ENCODE peak calls at places on chromosomes 4 and X, in six cellular contexts. K is activated effector memory CD4-positive, alpha-beta T cell treated with anti-CD3 and anti-CD28 coated beads, Interleukin-2, amount 50 U/mL, for 16 hours; Z is stimulated activated naive CD8-positive, alpha-beta T cell treated with anti-CD3 and anti-CD28 coated beads, Interleukin-15, Interleukin-2, amounts not matched to agents 100 U/mL and 50 U/mL, for 24 hours; T is AG09319; G is Peyer's patch; D is adrenal gland. Y is an unnamed sample.

GRCh38 chr4:42360158-42360557 is 37.1 kb upstream of the SHISA3 start:
- DNase-seq in K (no peak), Z (no peak), T (no peak), G (no peak), D (no peak), Y (no peak)

GRCh38 chr4:169823685-169824084 is 65.9 kb upstream of the HPF1 start:
- DNase-seq in K (no peak), Z (peak; percentile 10), T (peak; percentile 1), G (no peak), D (peak; percentile 32), Y (no peak)

GRCh38 chr4:126532527-126532926 is 1100.2 kb upstream of the INTU start:
- DNase-seq in K (no peak), Z (no peak), T (no peak), G (no peak), D (no peak), Y (no peak)

GRCh38 chr4:139815646-139816601 is 150.3 kb downstream of the MGST2 start:
- DNase-seq in K (no peak), Z (peak; percentile 7), T (peak; percentile 20), G (no peak), D (peak; percentile 78), Y (no peak)

GRCh38 chr4:74900862-74901261 is 32.1 kb upstream of the PARM1 start:
- DNase-seq in K (no peak), Z (no peak), T (no peak), G (no peak), D (no peak), Y (no peak)

GRCh38 chrX:9902651-9903050 is 64.5 kb upstream of the CLDN34 start:
- DNase-seq in K (no peak), Z (no peak), T (no peak), G (no peak), D (peak; percentile 54), Y (no peak)

GRCh38 chr4:67779631-67780030 is 25.4 kb upstream of the GNRHR start:
- DNase-seq in K (no peak), Z (no peak), T (no peak), G (no peak), D (no peak), Y (no peak)

GRCh38 chr4:108607426-108607825 is 12.9 kb upstream of the RPL34 start:
- DNase-seq in K (no peak), Z (no peak), T (no peak), G (no peak), D (no peak), Y (no peak)

GRCh38 chr4:103719320-103720204 is at the start of gene TACR3:
- DNase-seq in K (no peak), Z (no peak), T (no peak), G (no peak), D (no peak), Y (no peak)

GRCh38 chr4:25358515-25359275 is 18.4 kb upstream of the ANAPC4 start:
- DNase-seq in K (no peak), Z (no peak), T (no peak), G (no peak), D (no peak), Y (no peak)

GRCh38 chrX:20477219-20477618 is 210.5 kb upstream of the RPS6KA3 start:
- DNase-seq in K (no peak), Z (no peak), T (no peak), G (no peak), D (no peak), Y (no peak)

GRCh38 chr4:56530269-56531148 is 24.9 kb downstream of the ARL9 start:
- DNase-seq in K (peak; percentile 92), Z (peak; percentile 87), T (peak; percentile 35), G (peak; percentile 83), D (peak; percentile 89), Y (peak; percentile 96)

GRCh38 chr4:17578482-17578891 is 1.5 kb downstream of the LAP3 start:
- DNase-seq in K (no peak), Z (no peak), T (no peak), G (no peak), D (no peak), Y (no peak)

GRCh38 chrX:119880552-119881437 is 9.2 kb downstream of the NDUFA1 start:
- DNase-seq in K (peak; percentile 62), Z (no peak), T (no peak), G (no peak), D (peak; percentile 27), Y (no peak)

GRCh38 chrX:20265726-20266681 is 705 bp downstream of the RPS6KA3 start:
- DNase-seq in K (peak; percentile 73), Z (peak; percentile 37), T (no peak), G (peak; percentile 20), D (peak; percentile 43), Y (no peak)

GRCh38 chr4:76659103-76659490 is 224.1 kb downstream of the SHROOM3 start:
- DNase-seq in K (no peak), Z (no peak), T (no peak), G (no peak), D (no peak), Y (no peak)

GRCh38 chr4:176001171-176002006 is 64.3 kb upstream of the WDR17 start:
- DNase-seq in K (no peak), Z (no peak), T (no peak), G (no peak), D (peak; percentile 23), Y (no peak)

GRCh38 chrX:141467442-141467841 is 117.1 kb downstream of the SPANXA1 start:
- DNase-seq in K (no peak), Z (no peak), T (no peak), G (no peak), D (no peak), Y (no peak)

GRCh38 chrX:9500584-9500983 is 35.7 kb downstream of the TBL1X start:
- DNase-seq in K (no peak), Z (no peak), T (no peak), G (no peak), D (no peak), Y (no peak)

GRCh38 chrX:413322-414201 is 26.9 kb upstream of the PPP2R3B start:
- DNase-seq in K (no peak), Z (no peak), T (no peak), G (no peak), D (no peak), Y (no peak)

GRCh38 chrX:37998586-37999267 is 7.6 kb upstream of the SYTL5 start:
- DNase-seq in K (no peak), Z (no peak), T (no peak), G (no peak), D (no peak), Y (no peak)

GRCh38 chr4:76002176-76002575 is 5.1 kb downstream of the CXCL9 start:
- DNase-seq in K (no peak), Z (no peak), T (no peak), G (no peak), D (no peak), Y (peak; percentile 14)

GRCh38 chr4:100907465-100908454 is 389.9 kb upstream of the EMCN start:
- DNase-seq in K (no peak), Z (no peak), T (no peak), G (no peak), D (no peak), Y (no peak)